ENCODE peak calls at places on chromosomes 12 and 14, in four cellular contexts. W, R, Q and A are unnamed samples.
A peak's percentile ranks its signal among the peaks of the same experiment; 100 is the strongest.

GRCh38 chr14:31696378-31696777 is 135.2 kb downstream of the NUBPL start:
- DNase-seq in W (no peak), R (no peak), Q (no peak), A (no peak)

GRCh38 chr12:107131832-107132616 is 38.7 kb upstream of the CRY1 start:
- DNase-seq in Q (no peak), W (peak; percentile 38), R (no peak), A (peak; percentile 11)

GRCh38 chr14:86858043-86858442 is 1134.9 kb downstream of the GALC start:
- DNase-seq in R (no peak), Q (no peak), W (no peak), A (no peak)

GRCh38 chr14:101518611-101519048 is 42.7 kb upstream of the DIO3 start:
- DNase-seq in Q (no peak), R (no peak), W (no peak), A (no peak)

GRCh38 chr12:46401703-46402102 is 29.1 kb upstream of the SLC38A2 start:
- DNase-seq in R (no peak), W (peak; percentile 54), Q (no peak), A (no peak)

GRCh38 chr12:11729008-11729407 is 79.5 kb downstream of the ETV6 start:
- DNase-seq in R (no peak), Q (no peak), W (no peak), A (no peak)

GRCh38 chr12:120041386-120042231 is 52.6 kb downstream of the BICDL1 start:
- DNase-seq in R (no peak), W (no peak), Q (no peak), A (no peak)

GRCh38 chr12:23694920-23695319 is 254.6 kb downstream of the SOX5 start:
- DNase-seq in R (no peak), Q (no peak), W (no peak), A (no peak)

GRCh38 chr12:105477873-105478272 is 147.4 kb downstream of the C12orf75 start:
- DNase-seq in R (no peak), Q (no peak), W (no peak), A (no peak)

GRCh38 chr12:110266980-110267620 is 13.9 kb upstream of the ATP2A2 start:
- DNase-seq in W (peak; percentile 82), R (no peak), Q (peak; percentile 54), A (no peak)
- TF ChIP-seq CTCF in W (no peak), R (no peak), Q (no peak), A (no peak)

DNA sequence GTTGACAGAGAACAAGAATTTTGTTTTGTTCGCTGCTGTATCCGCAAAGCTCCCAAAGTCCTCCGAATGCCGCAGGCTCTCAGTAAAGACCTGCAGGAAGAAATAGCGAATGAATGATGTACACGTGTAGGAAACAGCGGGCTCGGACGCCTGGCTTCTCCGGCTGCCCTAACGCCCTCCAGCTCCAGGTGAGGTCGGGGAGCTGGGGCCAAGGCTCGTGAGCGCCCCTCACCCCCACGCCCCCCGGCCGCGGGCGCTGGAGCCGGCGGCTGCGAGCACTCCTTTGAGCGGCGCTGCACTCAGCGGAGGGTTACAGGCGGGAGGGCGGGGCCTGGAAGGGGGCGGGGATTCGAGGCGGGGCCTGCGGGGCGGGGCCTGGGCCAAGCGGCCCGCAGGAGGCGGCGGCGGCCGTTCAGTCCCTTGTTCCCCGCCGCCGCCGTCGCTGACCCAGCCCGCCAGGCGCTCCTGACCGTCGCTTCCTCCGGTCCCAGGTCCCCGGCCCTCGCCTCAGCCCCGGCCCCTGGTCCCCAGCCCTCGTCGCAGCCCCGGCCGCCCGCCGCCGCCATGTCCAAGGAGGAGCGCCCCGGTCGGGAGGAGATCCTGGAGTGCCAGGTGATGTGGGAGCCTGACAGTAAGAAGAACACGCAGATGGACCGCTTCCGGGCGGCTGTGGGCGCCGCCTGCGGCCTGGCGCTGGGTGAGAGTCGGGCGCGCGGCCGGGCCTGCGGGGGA is at the start of gene AACS:
- DNase-seq in Q (peak; percentile 91), W (peak; percentile 64), R (peak; percentile 91), A (peak; percentile 72)
- TF ChIP-seq CTCF in Q (no peak), W (no peak), R (no peak), A (no peak)

GRCh38 chr14:99271951-99272668 is at the start of gene BCL11B:
- DNase-seq in Q (peak; percentile 88), R (peak; percentile 74), W (peak; percentile 79), A (peak; percentile 46)
- TF ChIP-seq CTCF in Q (peak; percentile 38), R (peak; percentile 29), W (peak; percentile 46), A (peak; percentile 61)

GRCh38 chr14:82861321-82861720 is 1327.7 kb upstream of the SEL1L start:
- DNase-seq in Q (no peak), R (no peak), W (no peak), A (no peak)

GRCh38 chr14:82854851-82855250 is 1321.2 kb upstream of the SEL1L start:
- DNase-seq in R (no peak), W (no peak), Q (no peak), A (no peak)

GRCh38 chr14:82854131-82854530 is 1320.5 kb upstream of the SEL1L start:
- DNase-seq in R (no peak), W (no peak), Q (no peak), A (no peak)

GRCh38 chr14:82855912-82856381 is 1322.3 kb upstream of the SEL1L start:
- DNase-seq in W (no peak), R (no peak), Q (no peak), A (no peak)
- TF ChIP-seq CTCF in W (no peak), R (peak; percentile 26), Q (peak; percentile 23), A (peak; percentile 71)